ENCODE peak calls at places on chromosomes 13 and 19, in nine cellular contexts. One of them, this sample, is unnamed.

GRCh38 chr13:59364508-59365187 is 799.1 kb downstream of the DIAPH3 start:
- DNase-seq in tibial artery: no peak
- DNase-seq in CD8-positive, alpha-beta memory T cell: no peak
- DNase-seq in dorsolateral prefrontal cortex: no peak
- DNase-seq in neuronal stem cell: no peak
- DNase-seq in H1: no peak
- DNase-seq in colonic mucosa: no peak
- DNase-seq in PC-9: no peak
- DNase-seq in heart right ventricle: no peak
- DNase-seq in this sample: no peak

GRCh38 chr19:13095393-13095784 is 7.3 kb downstream of the LYL1 start:
- DNase-seq in PC-9: no peak
- DNase-seq in dorsolateral prefrontal cortex: no peak
- DNase-seq in CD8-positive, alpha-beta memory T cell: no peak
- DNase-seq in tibial artery: no peak
- DNase-seq in heart right ventricle: no peak
- DNase-seq in colonic mucosa: no peak
- DNase-seq in neuronal stem cell: no peak
- DNase-seq in H1: no peak
- DNase-seq in this sample: no peak

GRCh38 chr19:32018014-32018413 is 327.4 kb upstream of the ZNF507 start:
- DNase-seq in H1: peak
- DNase-seq in CD8-positive, alpha-beta memory T cell: no peak
- DNase-seq in tibial artery: no peak
- DNase-seq in PC-9: no peak
- DNase-seq in neuronal stem cell: no peak
- DNase-seq in heart right ventricle: no peak
- DNase-seq in dorsolateral prefrontal cortex: no peak
- DNase-seq in colonic mucosa: no peak
- DNase-seq in this sample: no peak

GRCh38 chr13:43153436-43154082 is 130.2 kb downstream of the DNAJC15 start:
- DNase-seq in dorsolateral prefrontal cortex: no peak
- DNase-seq in H1: no peak
- DNase-seq in colonic mucosa: no peak
- DNase-seq in neuronal stem cell: no peak
- DNase-seq in CD8-positive, alpha-beta memory T cell: no peak
- DNase-seq in PC-9: peak
- DNase-seq in heart right ventricle: no peak
- DNase-seq in tibial artery: no peak
- DNase-seq in this sample: no peak

GRCh38 chr13:31012285-31013024 is 80.0 kb downstream of the TEX26 start:
- DNase-seq in tibial artery: no peak
- DNase-seq in CD8-positive, alpha-beta memory T cell: no peak
- DNase-seq in H1: no peak
- DNase-seq in PC-9: peak
- DNase-seq in heart right ventricle: no peak
- DNase-seq in neuronal stem cell: no peak
- DNase-seq in colonic mucosa: no peak
- DNase-seq in dorsolateral prefrontal cortex: no peak
- DNase-seq in this sample: no peak

GRCh38 chr19:14459703-14460102 is 15.5 kb downstream of the PTGER1 start:
- DNase-seq in CD8-positive, alpha-beta memory T cell: no peak
- DNase-seq in H1: no peak
- DNase-seq in heart right ventricle: no peak
- DNase-seq in colonic mucosa: no peak
- DNase-seq in tibial artery: no peak
- DNase-seq in dorsolateral prefrontal cortex: no peak
- DNase-seq in neuronal stem cell: no peak
- DNase-seq in PC-9: no peak
- DNase-seq in this sample: no peak

GRCh38 chr13:114244637-114245036 is 9.9 kb downstream of the CDC16 start:
- DNase-seq in H1: no peak
- DNase-seq in heart right ventricle: no peak
- DNase-seq in neuronal stem cell: no peak
- DNase-seq in PC-9: no peak
- DNase-seq in tibial artery: no peak
- DNase-seq in dorsolateral prefrontal cortex: no peak
- DNase-seq in CD8-positive, alpha-beta memory T cell: no peak
- DNase-seq in colonic mucosa: no peak
- DNase-seq in this sample: no peak

GRCh38 chr19:2413159-2413558 is 14.2 kb downstream of the TIMM13 start:
- DNase-seq in PC-9: no peak
- DNase-seq in H1: no peak
- DNase-seq in heart right ventricle: no peak
- DNase-seq in tibial artery: no peak
- DNase-seq in colonic mucosa: no peak
- DNase-seq in neuronal stem cell: no peak
- DNase-seq in dorsolateral prefrontal cortex: no peak
- DNase-seq in CD8-positive, alpha-beta memory T cell: no peak
- DNase-seq in this sample: no peak

GRCh38 chr13:29817604-29818378 is 32.6 kb downstream of the UBL3 start:
- DNase-seq in CD8-positive, alpha-beta memory T cell: no peak
- DNase-seq in dorsolateral prefrontal cortex: no peak
- DNase-seq in colonic mucosa: no peak
- DNase-seq in heart right ventricle: no peak
- DNase-seq in tibial artery: no peak
- DNase-seq in PC-9: no peak
- DNase-seq in H1: no peak
- DNase-seq in neuronal stem cell: no peak
- DNase-seq in this sample: no peak

GRCh38 chr13:74570834-74571233 is 436.6 kb upstream of the KLF12 start:
- DNase-seq in CD8-positive, alpha-beta memory T cell: no peak
- DNase-seq in colonic mucosa: no peak
- DNase-seq in neuronal stem cell: no peak
- DNase-seq in heart right ventricle: no peak
- DNase-seq in H1: no peak
- DNase-seq in dorsolateral prefrontal cortex: no peak
- DNase-seq in tibial artery: no peak
- DNase-seq in PC-9: no peak
- DNase-seq in this sample: no peak

GRCh38 chr13:97268772-97269171 is 46.6 kb downstream of the MBNL2 start:
- DNase-seq in tibial artery: no peak
- DNase-seq in CD8-positive, alpha-beta memory T cell: no peak
- DNase-seq in H1: no peak
- DNase-seq in PC-9: no peak
- DNase-seq in colonic mucosa: no peak
- DNase-seq in heart right ventricle: no peak
- DNase-seq in dorsolateral prefrontal cortex: no peak
- DNase-seq in neuronal stem cell: no peak
- DNase-seq in this sample: peak

GRCh38 chr13:36818483-36819063 is 449 bp upstream of the RFXAP start:
- DNase-seq in dorsolateral prefrontal cortex: no peak
- DNase-seq in tibial artery: no peak
- DNase-seq in CD8-positive, alpha-beta memory T cell: no peak
- DNase-seq in neuronal stem cell: no peak
- DNase-seq in PC-9: no peak
- DNase-seq in colonic mucosa: no peak
- DNase-seq in H1: no peak
- DNase-seq in heart right ventricle: no peak
- DNase-seq in this sample: no peak

GRCh38 chr13:36817996-36818395 is 1.0 kb upstream of the RFXAP start:
- DNase-seq in heart right ventricle: no peak
- DNase-seq in dorsolateral prefrontal cortex: no peak
- DNase-seq in H1: no peak
- DNase-seq in PC-9: no peak
- DNase-seq in tibial artery: no peak
- DNase-seq in colonic mucosa: no peak
- DNase-seq in CD8-positive, alpha-beta memory T cell: no peak
- DNase-seq in neuronal stem cell: no peak
- DNase-seq in this sample: no peak

GRCh38 chr13:36819811-36820140 is 754 bp downstream of the RFXAP start:
- DNase-seq in dorsolateral prefrontal cortex: peak
- DNase-seq in PC-9: peak
- DNase-seq in tibial artery: no peak
- DNase-seq in H1: no peak
- DNase-seq in colonic mucosa: no peak
- DNase-seq in heart right ventricle: peak
- DNase-seq in CD8-positive, alpha-beta memory T cell: no peak
- DNase-seq in neuronal stem cell: peak
- DNase-seq in this sample: no peak

GRCh38 chr13:36819064-36819810 is at the start of gene RFXAP:
- DNase-seq in heart right ventricle: peak
- DNase-seq in PC-9: peak
- DNase-seq in CD8-positive, alpha-beta memory T cell: peak
- DNase-seq in tibial artery: peak
- DNase-seq in colonic mucosa: peak
- DNase-seq in dorsolateral prefrontal cortex: peak
- DNase-seq in neuronal stem cell: peak
- DNase-seq in H1: peak
- DNase-seq in this sample: peak

GRCh38 chr13:36820222-36820621 is 1.2 kb downstream of the RFXAP start:
- DNase-seq in CD8-positive, alpha-beta memory T cell: no peak
- DNase-seq in neuronal stem cell: no peak
- DNase-seq in PC-9: no peak
- DNase-seq in heart right ventricle: no peak
- DNase-seq in colonic mucosa: no peak
- DNase-seq in tibial artery: no peak
- DNase-seq in H1: no peak
- DNase-seq in dorsolateral prefrontal cortex: no peak
- DNase-seq in this sample: no peak
- H3K27ac ChIP-seq in CD8-positive, alpha-beta memory T cell: no peak
- H3K27ac ChIP-seq in neuronal stem cell: no peak
- H3K27ac ChIP-seq in PC-9: no peak
- H3K27ac ChIP-seq in heart right ventricle: no peak
- H3K27ac ChIP-seq in colonic mucosa: no peak
- H3K27ac ChIP-seq in tibial artery: peak
- H3K27ac ChIP-seq in H1: no peak
- H3K27ac ChIP-seq in dorsolateral prefrontal cortex: no peak
- H3K27ac ChIP-seq in this sample: no peak

GRCh38 chr19:37507167-37507464 is 377 bp downstream of the ZNF793 start:
- DNase-seq in CD8-positive, alpha-beta memory T cell: no peak
- DNase-seq in neuronal stem cell: no peak
- DNase-seq in heart right ventricle: no peak
- DNase-seq in PC-9: no peak
- DNase-seq in colonic mucosa: no peak
- DNase-seq in dorsolateral prefrontal cortex: no peak
- DNase-seq in H1: no peak
- DNase-seq in tibial artery: no peak
- DNase-seq in this sample: no peak
- H3K27ac ChIP-seq in CD8-positive, alpha-beta memory T cell: peak
- H3K27ac ChIP-seq in neuronal stem cell: no peak
- H3K27ac ChIP-seq in heart right ventricle: peak
- H3K27ac ChIP-seq in PC-9: no peak
- H3K27ac ChIP-seq in colonic mucosa: peak
- H3K27ac ChIP-seq in dorsolateral prefrontal cortex: peak
- H3K27ac ChIP-seq in H1: peak
- H3K27ac ChIP-seq in tibial artery: peak
- H3K27ac ChIP-seq in this sample: no peak

GRCh38 chr13:32254416-32254815 is 60.7 kb downstream of the ZAR1L start:
- DNase-seq in colonic mucosa: no peak
- DNase-seq in heart right ventricle: no peak
- DNase-seq in neuronal stem cell: no peak
- DNase-seq in PC-9: no peak
- DNase-seq in dorsolateral prefrontal cortex: no peak
- DNase-seq in CD8-positive, alpha-beta memory T cell: no peak
- DNase-seq in H1: no peak
- DNase-seq in tibial artery: no peak
- DNase-seq in this sample: no peak

GRCh38 chr13:32253911-32254399 is 61.2 kb downstream of the ZAR1L start:
- DNase-seq in PC-9: no peak
- DNase-seq in CD8-positive, alpha-beta memory T cell: no peak
- DNase-seq in dorsolateral prefrontal cortex: no peak
- DNase-seq in heart right ventricle: peak
- DNase-seq in neuronal stem cell: no peak
- DNase-seq in colonic mucosa: peak
- DNase-seq in tibial artery: no peak
- DNase-seq in H1: no peak
- DNase-seq in this sample: no peak

GRCh38 chr13:32254916-32255743 is 60.0 kb downstream of the ZAR1L start:
- DNase-seq in CD8-positive, alpha-beta memory T cell: no peak
- DNase-seq in neuronal stem cell: no peak
- DNase-seq in tibial artery: no peak
- DNase-seq in heart right ventricle: no peak
- DNase-seq in dorsolateral prefrontal cortex: no peak
- DNase-seq in PC-9: no peak
- DNase-seq in H1: no peak
- DNase-seq in colonic mucosa: no peak
- DNase-seq in this sample: no peak

GRCh38 chr13:32255744-32256120 is 59.4 kb downstream of the ZAR1L start:
- DNase-seq in tibial artery: no peak
- DNase-seq in heart right ventricle: no peak
- DNase-seq in neuronal stem cell: no peak
- DNase-seq in dorsolateral prefrontal cortex: no peak
- DNase-seq in H1: no peak
- DNase-seq in CD8-positive, alpha-beta memory T cell: no peak
- DNase-seq in colonic mucosa: no peak
- DNase-seq in PC-9: no peak
- DNase-seq in this sample: no peak

DNA sequence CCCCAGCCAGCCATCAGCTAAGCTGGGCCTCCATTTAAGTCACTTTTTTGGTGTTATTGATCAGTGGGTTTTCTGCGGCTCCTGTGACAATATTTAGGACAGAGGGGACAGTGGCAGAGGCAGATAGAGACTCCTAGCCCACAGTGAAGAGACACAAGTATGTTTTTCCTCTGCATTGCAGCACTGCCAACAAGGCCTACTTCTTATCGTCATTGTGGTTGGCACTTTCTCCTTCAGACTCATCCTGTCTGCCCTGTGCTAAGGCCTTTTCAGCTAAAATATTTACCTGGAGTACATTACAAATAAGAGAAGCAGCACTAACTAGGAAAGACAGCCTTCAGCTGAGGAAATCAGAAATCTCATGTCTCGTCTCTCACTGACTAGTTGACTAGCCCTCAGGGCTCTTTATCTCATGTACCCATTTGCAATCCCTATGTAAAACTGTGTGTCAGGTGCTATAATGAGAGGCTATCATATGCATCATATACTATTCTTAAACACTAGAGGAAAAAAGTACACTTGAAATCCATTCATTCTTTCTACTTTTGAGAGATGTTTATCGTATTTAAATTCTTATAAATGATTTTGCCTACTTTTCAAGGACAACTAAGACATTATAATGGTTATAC is 62.2 kb downstream of the ZAR1L start:
- DNase-seq in colonic mucosa: no peak
- DNase-seq in neuronal stem cell: no peak
- DNase-seq in CD8-positive, alpha-beta memory T cell: no peak
- DNase-seq in PC-9: no peak
- DNase-seq in H1: no peak
- DNase-seq in tibial artery: no peak
- DNase-seq in heart right ventricle: no peak
- DNase-seq in dorsolateral prefrontal cortex: no peak
- DNase-seq in this sample: no peak
- H3K27ac ChIP-seq in colonic mucosa: no peak
- H3K27ac ChIP-seq in neuronal stem cell: no peak
- H3K27ac ChIP-seq in CD8-positive, alpha-beta memory T cell: no peak
- H3K27ac ChIP-seq in PC-9: no peak
- H3K27ac ChIP-seq in H1: no peak
- H3K27ac ChIP-seq in tibial artery: peak
- H3K27ac ChIP-seq in heart right ventricle: peak
- H3K27ac ChIP-seq in dorsolateral prefrontal cortex: peak
- H3K27ac ChIP-seq in this sample: no peak

GRCh38 chr13:50974268-50974667 is 64.7 kb downstream of the RNASEH2B start:
- DNase-seq in H1: no peak
- DNase-seq in tibial artery: no peak
- DNase-seq in PC-9: no peak
- DNase-seq in heart right ventricle: no peak
- DNase-seq in dorsolateral prefrontal cortex: no peak
- DNase-seq in colonic mucosa: no peak
- DNase-seq in CD8-positive, alpha-beta memory T cell: no peak
- DNase-seq in neuronal stem cell: no peak
- DNase-seq in this sample: no peak
- H3K27ac ChIP-seq in H1: no peak
- H3K27ac ChIP-seq in tibial artery: no peak
- H3K27ac ChIP-seq in PC-9: no peak
- H3K27ac ChIP-seq in heart right ventricle: no peak
- H3K27ac ChIP-seq in dorsolateral prefrontal cortex: no peak
- H3K27ac ChIP-seq in colonic mucosa: no peak
- H3K27ac ChIP-seq in CD8-positive, alpha-beta memory T cell: no peak
- H3K27ac ChIP-seq in neuronal stem cell: no peak
- H3K27ac ChIP-seq in this sample: no peak

GRCh38 chr13:40442191-40442590 is 224.2 kb downstream of the FOXO1 start:
- DNase-seq in heart right ventricle: no peak
- DNase-seq in PC-9: peak
- DNase-seq in CD8-positive, alpha-beta memory T cell: no peak
- DNase-seq in tibial artery: no peak
- DNase-seq in H1: no peak
- DNase-seq in dorsolateral prefrontal cortex: no peak
- DNase-seq in neuronal stem cell: no peak
- DNase-seq in colonic mucosa: no peak
- DNase-seq in this sample: no peak
- H3K27ac ChIP-seq in heart right ventricle: peak
- H3K27ac ChIP-seq in PC-9: no peak
- H3K27ac ChIP-seq in CD8-positive, alpha-beta memory T cell: no peak
- H3K27ac ChIP-seq in tibial artery: peak
- H3K27ac ChIP-seq in H1: no peak
- H3K27ac ChIP-seq in dorsolateral prefrontal cortex: no peak
- H3K27ac ChIP-seq in neuronal stem cell: no peak
- H3K27ac ChIP-seq in colonic mucosa: no peak
- H3K27ac ChIP-seq in this sample: no peak

This sample was measured in aorta.